ENCODE peak calls at places on chromosomes 1 and 21, in four cellular contexts. E is HFF-Myc, H is BJ, J is A549. S is an unnamed sample.

GRCh38 chr1:243432136-243432535 is 176.3 kb downstream of the SDCCAG8 start:
- DNase-seq in J (no peak), E (no peak), H (no peak), S (no peak)

GRCh38 chr1:219085082-219085481 is 88.6 kb upstream of the LYPLAL1 start:
- DNase-seq in E (peak), J (no peak), H (peak), S (no peak)

GRCh38 chr1:33387512-33388079 is 43.3 kb downstream of the PHC2 start:
- DNase-seq in H (no peak), E (no peak), J (no peak), S (peak)

GRCh38 chr1:1298861-1299685 is 8.7 kb downstream of the ACAP3 start:
- DNase-seq in J (no peak), H (no peak), E (no peak), S (no peak)

GRCh38 chr1:160664573-160665051 is 17.8 kb upstream of the SLAMF1 start:
- DNase-seq in E (no peak), H (no peak), J (no peak), S (no peak)

GRCh38 chr1:218898921-218899320 is 274.8 kb upstream of the LYPLAL1 start:
- DNase-seq in H (no peak), E (no peak), J (no peak), S (no peak)

GRCh38 chr1:226255380-226255779 is 31.9 kb downstream of the MIXL1 start:
- DNase-seq in E (no peak), J (no peak), H (no peak), S (no peak)

GRCh38 chr1:2270260-2271100 is 42.4 kb downstream of the SKI start:
- DNase-seq in J (no peak), H (no peak), E (no peak), S (no peak)

GRCh38 chr1:201226859-201227488 is 36.4 kb downstream of the IGFN1 start:
- DNase-seq in H (no peak), E (no peak), J (no peak), S (no peak)

GRCh38 chr1:119038363-119038762 is 50.2 kb upstream of the TBX15 start:
- DNase-seq in J (no peak), E (no peak), H (no peak), S (no peak)

GRCh38 chr21:30408782-30409494 is 13.1 kb downstream of the KRTAP13-1 start:
- DNase-seq in E (peak), J (peak), H (no peak), S (peak)

GRCh38 chr21:38822754-38823374 is 17.1 kb downstream of the ETS2 start:
- DNase-seq in H (no peak), E (no peak), J (no peak), S (no peak)

GRCh38 chr1:54480201-54480848 is 67.7 kb upstream of the ACOT11 start:
- DNase-seq in J (no peak), H (no peak), E (no peak), S (no peak)

GRCh38 chr1:94416901-94417701 is 1.1 kb upstream of the ABCD3 start:
- DNase-seq in E (no peak), J (peak), H (peak), S (peak)

GRCh38 chr1:101567582-101568189 is 330.9 kb downstream of the S1PR1 start:
- DNase-seq in H (no peak), J (peak), E (no peak), S (no peak)

DNA sequence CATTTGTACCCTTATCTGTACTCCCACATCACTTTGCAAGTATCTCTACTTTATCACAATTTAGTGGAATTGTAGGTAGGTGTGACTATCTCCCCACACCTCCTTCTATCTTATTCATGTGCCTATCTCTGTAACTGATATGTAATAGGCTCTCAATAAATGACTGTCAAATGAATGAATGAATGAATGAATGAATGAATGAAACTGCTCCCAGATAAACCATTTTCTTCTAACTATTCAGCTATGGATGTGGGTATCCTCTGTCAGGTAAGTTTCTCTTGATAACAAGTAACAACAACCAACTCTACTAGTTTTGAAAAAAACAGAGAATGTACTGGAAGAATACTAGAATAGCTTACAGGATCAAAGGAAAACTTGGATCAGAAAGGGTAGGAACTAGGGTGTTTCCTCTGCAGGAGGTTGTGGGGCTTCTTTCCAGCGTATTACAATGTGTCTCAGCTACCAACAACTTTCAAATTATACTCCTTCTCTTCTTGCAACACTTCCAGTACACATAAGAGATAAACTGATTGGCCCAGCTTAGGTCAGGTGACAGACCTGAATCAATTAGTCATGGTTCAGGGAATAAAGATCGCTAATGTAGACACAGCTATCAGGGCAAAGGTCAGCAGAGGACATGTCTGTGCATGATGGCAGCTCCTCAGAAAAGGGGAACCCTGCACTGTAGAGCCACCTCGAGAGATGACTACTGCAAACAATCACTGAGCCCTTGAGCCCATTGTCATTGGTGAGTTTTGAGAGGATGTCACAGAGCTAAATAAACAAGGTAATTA is 37.0 kb upstream of the PKN2 start:
- DNase-seq in H (no peak), J (peak), E (no peak), S (no peak)
- H3K4me3 ChIP-seq in H (no peak), J (no peak), E (no peak), S (no peak)

GRCh38 chr1:242184955-242185354 is 186.1 kb upstream of the MAP1LC3C start:
- DNase-seq in J (no peak), H (no peak), E (no peak), S (no peak)
- H3K4me3 ChIP-seq in J (no peak), H (no peak), E (no peak), S (no peak)

DNA sequence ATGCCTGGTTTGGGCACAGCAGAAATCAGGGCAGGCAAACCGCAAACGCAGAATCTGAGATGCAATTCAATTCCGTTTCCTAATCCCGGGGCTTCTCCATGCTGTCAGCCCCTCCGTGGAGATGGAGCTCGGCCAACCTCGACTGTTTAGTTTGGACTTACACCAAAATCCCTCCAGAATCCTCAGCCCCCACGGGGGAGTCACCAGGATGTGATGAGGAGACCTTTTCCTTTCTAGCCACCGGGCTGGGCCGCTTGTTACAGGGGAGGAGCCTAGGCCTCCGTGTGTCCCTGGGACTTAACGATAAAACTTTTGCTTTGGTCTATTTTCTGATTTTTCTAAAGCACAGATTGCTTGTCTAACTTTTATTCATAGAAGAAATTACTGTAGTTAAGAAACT is 7.9 kb downstream of the SLC2A7 start:
- DNase-seq in H (no peak), E (no peak), J (no peak), S (peak)
- H3K4me3 ChIP-seq in H (no peak), E (no peak), J (no peak), S (no peak)

DNA sequence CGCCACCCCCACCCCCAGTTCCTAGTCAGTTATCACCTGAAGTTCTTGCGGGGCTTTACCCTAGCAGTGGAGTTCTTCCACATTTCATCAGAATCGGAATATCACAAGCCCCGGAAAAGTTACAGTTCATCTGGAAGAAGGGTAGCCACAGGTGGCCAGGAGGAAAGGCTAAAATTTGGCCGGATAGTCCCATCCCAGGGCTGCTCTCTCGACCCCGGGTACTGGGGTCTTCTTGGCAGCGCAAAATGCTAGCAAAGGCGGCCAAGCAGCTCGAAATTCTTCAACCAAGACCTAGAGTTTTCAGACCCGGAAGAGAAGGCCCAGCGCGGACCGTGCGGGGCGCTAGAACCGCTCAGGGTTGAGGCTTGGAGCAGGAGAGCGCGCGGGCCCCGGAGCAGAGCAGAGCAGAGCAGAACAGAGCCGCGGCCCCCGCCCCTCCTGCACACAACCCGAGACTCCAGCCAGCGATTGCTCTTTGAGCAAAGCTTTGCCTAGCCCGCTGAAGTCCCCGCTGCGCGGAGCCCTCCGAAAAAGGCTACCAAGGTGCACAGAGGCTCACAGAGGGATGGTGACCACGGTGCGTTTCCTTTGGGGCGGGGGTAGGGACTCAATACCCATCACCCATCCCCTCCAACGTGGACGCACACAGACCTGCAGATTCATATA is 8.1 kb downstream of the HLX start:
- DNase-seq in E (no peak), J (no peak), H (no peak), S (no peak)
- H3K4me3 ChIP-seq in E (peak), J (no peak), H (no peak), S (peak)

GRCh38 chr1:27021347-27022031 is 8.8 kb upstream of the TENT5B start:
- DNase-seq in H (no peak), J (no peak), E (no peak), S (no peak)
- H3K4me3 ChIP-seq in H (no peak), J (no peak), E (no peak), S (no peak)

GRCh38 chr1:109619405-109619654 is at the start of gene GNAT2:
- DNase-seq in H (no peak), J (no peak), E (no peak), S (no peak)

GRCh38 chr1:109620396-109620817 is 770 bp downstream of the AMPD2 start:
- DNase-seq in E (no peak), J (peak), H (no peak), S (no peak)

GRCh38 chr1:109619655-109620395 is at the start of gene AMPD2:
- DNase-seq in H (no peak), E (no peak), J (peak), S (peak)

GRCh38 chr1:109617291-109617801 is 2.1 kb downstream of the GNAT2 start:
- DNase-seq in J (peak), H (peak), E (peak), S (peak)

DNA sequence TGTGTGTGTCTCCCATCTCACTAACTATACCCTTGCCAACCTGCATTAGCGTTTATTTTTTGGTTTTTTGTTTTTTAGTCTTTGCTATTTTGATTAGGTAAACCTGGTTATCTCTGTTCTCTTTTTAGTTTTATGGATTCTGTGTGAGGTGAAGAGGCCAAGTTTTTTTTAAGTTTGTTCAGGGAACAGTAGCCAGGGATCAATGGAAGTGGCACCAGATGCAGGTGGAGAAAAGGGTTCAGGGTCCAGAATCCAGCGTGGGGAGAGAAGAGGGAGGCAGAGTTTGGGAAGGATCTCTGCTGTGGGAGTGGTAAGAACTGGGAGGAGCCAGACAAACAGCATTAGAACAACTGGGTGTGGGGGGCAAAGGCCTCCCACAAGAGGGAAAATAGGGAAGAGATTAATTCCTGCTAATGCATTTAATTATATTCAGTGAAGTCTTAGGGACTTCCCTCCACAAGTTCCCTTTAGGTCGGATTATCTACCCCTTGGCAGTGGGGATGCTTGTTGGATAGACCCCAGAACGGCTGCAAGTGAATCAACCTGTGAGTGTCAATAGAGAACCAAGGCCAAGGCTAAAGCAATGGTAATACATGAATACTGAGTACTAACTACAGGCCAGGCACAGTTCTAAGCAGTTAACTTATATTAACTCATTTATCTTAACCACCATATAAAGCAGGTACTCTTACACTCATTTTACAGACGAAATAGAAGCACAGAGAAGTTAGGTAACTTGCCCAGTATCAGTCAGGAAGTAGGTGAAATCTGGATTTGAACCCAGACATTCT is 607 bp downstream of the GNAT2 start:
- DNase-seq in E (no peak), J (no peak), H (no peak), S (no peak)
- H3K4me3 ChIP-seq in E (peak), J (peak), H (peak), S (peak)

GRCh38 chr1:6157132-6157527 is 23.0 kb downstream of the CHD5 start:
- DNase-seq in H (no peak), J (no peak), E (no peak), S (no peak)

GRCh38 chr1:6154525-6155319 is 25.4 kb downstream of the CHD5 start:
- DNase-seq in E (no peak), J (no peak), H (no peak), S (no peak)

GRCh38 chr1:6158181-6158580 is 21.9 kb downstream of the CHD5 start:
- DNase-seq in H (no peak), J (no peak), E (no peak), S (no peak)

GRCh38 chr1:6162341-6162740 is 17.8 kb downstream of the CHD5 start:
- DNase-seq in E (no peak), J (no peak), H (no peak), S (no peak)

GRCh38 chr1:6157528-6158174 is 22.5 kb downstream of the CHD5 start:
- DNase-seq in J (peak), H (no peak), E (no peak), S (peak)
- H3K4me3 ChIP-seq in J (peak), H (no peak), E (no peak), S (no peak)

DNA sequence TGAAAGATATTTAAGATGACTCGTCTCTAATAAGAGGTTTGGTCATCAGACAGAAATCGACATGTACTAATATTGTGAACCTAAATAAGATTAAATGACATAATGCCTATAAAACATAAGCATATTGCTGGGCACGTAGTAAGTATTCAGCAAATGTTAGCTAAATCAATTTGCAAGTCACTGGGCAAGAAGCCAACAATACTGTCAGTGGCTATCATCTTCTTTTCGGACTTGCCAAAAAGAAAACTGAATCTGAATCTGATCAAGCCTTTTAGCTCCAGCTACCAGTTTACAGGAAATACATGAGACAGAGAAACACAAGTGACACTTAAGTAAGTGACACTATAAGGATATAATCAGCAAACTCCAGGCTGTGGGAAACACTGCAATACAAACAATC is 46.0 kb downstream of the RPL5 start:
- DNase-seq in H (no peak), E (no peak), J (no peak), S (no peak)
- H3K4me3 ChIP-seq in H (no peak), E (no peak), J (no peak), S (no peak)

DNA sequence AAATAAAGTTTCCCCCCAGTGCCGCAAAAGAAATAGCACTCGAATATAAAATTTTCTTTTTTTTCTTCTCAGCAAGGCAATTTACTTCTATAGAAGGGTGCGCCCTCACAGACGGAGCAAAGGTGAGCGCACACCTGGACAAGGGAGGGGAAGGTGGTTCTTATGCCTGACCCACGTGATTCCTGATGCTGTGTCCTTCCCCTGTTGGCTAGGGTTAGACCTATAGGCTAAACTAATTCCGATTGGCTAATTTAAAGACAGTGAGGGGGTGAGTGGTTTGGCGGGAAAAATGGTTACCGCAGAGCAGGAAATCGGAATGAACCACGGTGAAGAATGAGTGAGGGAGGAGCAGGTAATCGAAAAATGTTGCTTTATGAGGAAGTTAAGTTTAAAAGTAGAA is 607 bp upstream of the FAAH start:
- DNase-seq in E (no peak), H (no peak), J (no peak), S (no peak)
- H3K4me3 ChIP-seq in E (no peak), H (no peak), J (no peak), S (no peak)

GRCh38 chr1:171185064-171185463 is at the start of gene FMO2:
- DNase-seq in E (no peak), H (no peak), J (no peak), S (no peak)

GRCh38 chr1:171191992-171192391 is 6.9 kb downstream of the FMO2 start:
- DNase-seq in E (no peak), H (no peak), J (no peak), S (no peak)

GRCh38 chr1:171188388-171189266 is 3.5 kb downstream of the FMO2 start:
- DNase-seq in E (peak), J (peak), H (no peak), S (no peak)
- H3K4me3 ChIP-seq in E (no peak), J (no peak), H (no peak), S (no peak)

S was measured in skeletal muscle cell.